ENCODE peak calls at places on chromosomes 5 and 9, in ten cellular contexts. R is AG09309, A is tibial nerve, J is fibroblast of gingiva, V is T-helper 1 cell, Z is T-cell, O is non-pigmented ciliary epithelial cell, F is A549, C is NB4, K is adipocyte. P is an unnamed sample.

GRCh38 chr5:146516151-146516475 is at the start of gene GPR151:
- DNase-seq in A (no peak), R (no peak), Z (no peak), C (peak; percentile 21), V (no peak), F (no peak), K (no peak), J (no peak), O (no peak), P (peak; percentile 42)

GRCh38 chr9:137107312-137107921 is 7.1 kb downstream of the DPP7 start:
- DNase-seq in C (no peak), Z (no peak), K (no peak), A (no peak), O (no peak), F (no peak), R (no peak), J (no peak), V (no peak), P (no peak)

GRCh38 chr9:10252174-10252573 is 360.6 kb downstream of the PTPRD start:
- DNase-seq in O (peak; percentile 24), A (no peak), R (no peak), C (no peak), F (no peak), K (no peak), V (no peak), J (no peak), Z (no peak), P (no peak)

GRCh38 chr5:95712347-95712958 is 18.7 kb upstream of the RHOBTB3 start:
- DNase-seq in A (no peak), O (peak; percentile 78), J (no peak), K (peak; percentile 64), Z (no peak), C (peak; percentile 33), F (peak; percentile 81), R (no peak), V (no peak), P (no peak)

GRCh38 chr5:543755-544674 is 19.8 kb upstream of the SLC9A3 start:
- DNase-seq in C (peak; percentile 93), J (no peak), O (no peak), A (peak; percentile 27), R (no peak), K (no peak), Z (peak; percentile 38), F (no peak), V (no peak), P (peak; percentile 96)

GRCh38 chr5:55226934-55227737 is at the start of gene MCIDAS:
- DNase-seq in V (peak; percentile 32), Z (no peak), K (peak; percentile 50), O (no peak), J (no peak), F (peak; percentile 88), C (peak; percentile 79), A (no peak), R (no peak), P (peak; percentile 82)

GRCh38 chr5:98471458-98471857 is 302.0 kb upstream of the RGMB start:
- DNase-seq in O (no peak), R (no peak), K (no peak), Z (no peak), C (no peak), J (no peak), F (no peak), V (no peak), A (no peak), P (no peak)

GRCh38 chr9:28212979-28213378 is 639.7 kb upstream of the C9orf72 start:
- DNase-seq in O (peak; percentile 67), F (peak; percentile 6), K (peak; percentile 67), Z (no peak), J (no peak), V (no peak), C (no peak), R (peak; percentile 48), A (no peak), P (no peak)

GRCh38 chr5:35835796-35836742 is 20.6 kb upstream of the IL7R start:
- DNase-seq in K (no peak), O (no peak), Z (no peak), R (no peak), J (no peak), F (no peak), C (no peak), V (no peak), A (no peak), P (no peak)

GRCh38 chr5:58019614-58020013 is 440.3 kb downstream of the PLK2 start:
- DNase-seq in V (no peak), K (no peak), J (peak; percentile 0), F (no peak), Z (no peak), C (no peak), A (peak; percentile 28), R (peak; percentile 29), O (no peak), P (no peak)

GRCh38 chr9:128145536-128145935 is 3.7 kb upstream of the LCN2 start:
- DNase-seq in R (no peak), Z (no peak), J (no peak), O (no peak), F (no peak), C (no peak), V (no peak), A (no peak), K (no peak), P (no peak)

GRCh38 chr5:157115502-157115901 is 6.7 kb upstream of the HAVCR2 start:
- DNase-seq in V (no peak), C (no peak), O (no peak), R (no peak), A (no peak), K (no peak), F (no peak), J (no peak), Z (no peak), P (no peak)

GRCh38 chr9:27943544-27943943 is 370.3 kb upstream of the C9orf72 start:
- DNase-seq in C (no peak), F (no peak), K (no peak), J (no peak), O (no peak), Z (no peak), A (no peak), R (no peak), V (no peak), P (no peak)

GRCh38 chr9:94980947-94981632 is 254.6 kb downstream of the AOPEP start:
- DNase-seq in A (no peak), K (no peak), F (no peak), O (no peak), C (no peak), V (no peak), J (no peak), R (no peak), Z (no peak), P (no peak)

GRCh38 chr9:89339807-89340206 is 21.5 kb downstream of the SECISBP2 start:
- DNase-seq in Z (no peak), V (no peak), K (no peak), R (no peak), A (no peak), J (no peak), O (no peak), C (no peak), F (no peak), P (no peak)

GRCh38 chr9:94638335-94639044 is 828 bp downstream of the FBP1 start:
- DNase-seq in K (no peak), A (no peak), Z (no peak), F (no peak), V (no peak), O (no peak), R (no peak), J (no peak), C (peak; percentile 39), P (peak; percentile 22)

P was measured in KBM-7.